ENCODE peak calls at places on chromosomes 2 and 18, in four cellular contexts. E is RWPE1, T is T-cell, O is Daoy. N is an unnamed sample.
A peak's percentile ranks its signal among the peaks of the same experiment; 100 is the strongest.

GRCh38 chr2:158728422-158728821 is 66.7 kb upstream of the DAPL1 start:
- DNase-seq in E (no peak), T (no peak), O (no peak), N (no peak)

GRCh38 chr2:46148369-46148736 is 148.9 kb upstream of the EPAS1 start:
- DNase-seq in E (no peak), T (no peak), O (no peak), N (no peak)

GRCh38 chr18:34772887-34773286 is 62.8 kb downstream of the DTNA start:
- DNase-seq in E (no peak), T (no peak), O (peak; percentile 34), N (no peak)

GRCh38 chr2:118913131-118913804 is 28.7 kb upstream of the MARCO start:
- DNase-seq in E (no peak), T (no peak), O (no peak), N (no peak)

GRCh38 chr2:65576861-65577601 is 144.6 kb upstream of the SPRED2 start:
- DNase-seq in E (peak; percentile 80), T (no peak), O (peak; percentile 84), N (no peak)

GRCh38 chr2:121475811-121476571 is 54.7 kb upstream of the RNU4ATAC start:
- DNase-seq in E (peak; percentile 62), T (no peak), O (no peak), N (no peak)

GRCh38 chr2:223475901-223476300 is 126.3 kb downstream of the SCG2 start:
- DNase-seq in E (no peak), T (no peak), O (no peak), N (no peak)

GRCh38 chr2:174574657-174575056 is 22.9 kb downstream of the WIPF1 start:
- DNase-seq in E (no peak), T (no peak), O (no peak), N (no peak)

GRCh38 chr2:191206613-191207471 is 38.4 kb upstream of the MYO1B start:
- DNase-seq in E (no peak), T (peak; percentile 22), O (no peak), N (no peak)